ENCODE peak calls at places on chromosomes 3 and 15, in nine cellular contexts. One of them, this sample, is unnamed.

GRCh38 chr3:122691195-122691594 is 10.6 kb downstream of the PARP14 start:
- DNase-seq in dorsolateral prefrontal cortex: no peak
- DNase-seq in heart left ventricle: no peak
- DNase-seq in heart right ventricle: no peak
- DNase-seq in A673: no peak
- DNase-seq in HL-60: no peak
- DNase-seq in neural progenitor cell: no peak
- DNase-seq in PC-9: no peak
- DNase-seq in uterus: no peak
- DNase-seq in this sample: peak

GRCh38 chr3:113000691-113001090 is 9.9 kb downstream of the GTPBP8 start:
- DNase-seq in dorsolateral prefrontal cortex: no peak
- DNase-seq in heart left ventricle: no peak
- DNase-seq in heart right ventricle: no peak
- DNase-seq in A673: no peak
- DNase-seq in HL-60: no peak
- DNase-seq in neural progenitor cell: no peak
- DNase-seq in PC-9: no peak
- DNase-seq in uterus: no peak
- DNase-seq in this sample: no peak

GRCh38 chr15:81492303-81492702 is 118.3 kb upstream of the TMC3 start:
- DNase-seq in dorsolateral prefrontal cortex: no peak
- DNase-seq in heart left ventricle: no peak
- DNase-seq in heart right ventricle: no peak
- DNase-seq in A673: no peak
- DNase-seq in HL-60: no peak
- DNase-seq in neural progenitor cell: no peak
- DNase-seq in PC-9: no peak
- DNase-seq in uterus: no peak
- DNase-seq in this sample: peak

GRCh38 chr3:53713626-53714025 is 132.6 kb downstream of the CHDH start:
- DNase-seq in dorsolateral prefrontal cortex: no peak
- DNase-seq in heart left ventricle: no peak
- DNase-seq in heart right ventricle: no peak
- DNase-seq in A673: no peak
- DNase-seq in HL-60: no peak
- DNase-seq in neural progenitor cell: no peak
- DNase-seq in PC-9: no peak
- DNase-seq in uterus: no peak
- DNase-seq in this sample: no peak

GRCh38 chr3:151314593-151314992 is 2.0 kb downstream of the GPR87 start:
- DNase-seq in dorsolateral prefrontal cortex: no peak
- DNase-seq in heart left ventricle: no peak
- DNase-seq in heart right ventricle: no peak
- DNase-seq in A673: no peak
- DNase-seq in HL-60: no peak
- DNase-seq in neural progenitor cell: no peak
- DNase-seq in PC-9: no peak
- DNase-seq in uterus: no peak
- DNase-seq in this sample: no peak

GRCh38 chr15:78859971-78860733 is 12.5 kb upstream of the MORF4L1 start:
- DNase-seq in dorsolateral prefrontal cortex: peak
- DNase-seq in heart left ventricle: peak
- DNase-seq in heart right ventricle: peak
- DNase-seq in A673: peak
- DNase-seq in HL-60: peak
- DNase-seq in neural progenitor cell: peak
- DNase-seq in PC-9: peak
- DNase-seq in uterus: peak
- DNase-seq in this sample: peak

GRCh38 chr15:63603516-63603915 is 6.3 kb downstream of the FBXL22 start:
- DNase-seq in dorsolateral prefrontal cortex: peak
- DNase-seq in heart left ventricle: no peak
- DNase-seq in heart right ventricle: no peak
- DNase-seq in A673: no peak
- DNase-seq in HL-60: no peak
- DNase-seq in neural progenitor cell: peak
- DNase-seq in PC-9: no peak
- DNase-seq in uterus: no peak
- DNase-seq in this sample: no peak

GRCh38 chr15:73321496-73322344 is 47.0 kb downstream of the HCN4 start:
- DNase-seq in dorsolateral prefrontal cortex: peak
- DNase-seq in heart left ventricle: no peak
- DNase-seq in heart right ventricle: no peak
- DNase-seq in A673: no peak
- DNase-seq in HL-60: no peak
- DNase-seq in neural progenitor cell: peak
- DNase-seq in PC-9: no peak
- DNase-seq in uterus: no peak
- DNase-seq in this sample: no peak

GRCh38 chr3:112598731-112599130 is 36.9 kb downstream of the SLC35A5 start:
- DNase-seq in dorsolateral prefrontal cortex: no peak
- DNase-seq in heart left ventricle: no peak
- DNase-seq in heart right ventricle: no peak
- DNase-seq in A673: no peak
- DNase-seq in HL-60: no peak
- DNase-seq in neural progenitor cell: no peak
- DNase-seq in PC-9: no peak
- DNase-seq in uterus: no peak
- DNase-seq in this sample: no peak

GRCh38 chr15:69897471-69898237 is 200.1 kb downstream of the TLE3 start:
- DNase-seq in dorsolateral prefrontal cortex: no peak
- DNase-seq in heart left ventricle: no peak
- DNase-seq in heart right ventricle: no peak
- DNase-seq in A673: no peak
- DNase-seq in HL-60: no peak
- DNase-seq in neural progenitor cell: no peak
- DNase-seq in PC-9: no peak
- DNase-seq in uterus: no peak
- DNase-seq in this sample: no peak

GRCh38 chr3:133663569-133664313 is 2.0 kb upstream of the TOPBP1 start:
- DNase-seq in dorsolateral prefrontal cortex: no peak
- DNase-seq in heart left ventricle: no peak
- DNase-seq in heart right ventricle: no peak
- DNase-seq in A673: peak
- DNase-seq in HL-60: peak
- DNase-seq in neural progenitor cell: peak
- DNase-seq in PC-9: peak
- DNase-seq in uterus: no peak
- DNase-seq in this sample: peak

GRCh38 chr3:168063122-168063521 is 32.6 kb downstream of the GOLIM4 start:
- DNase-seq in dorsolateral prefrontal cortex: no peak
- DNase-seq in heart left ventricle: no peak
- DNase-seq in heart right ventricle: no peak
- DNase-seq in A673: no peak
- DNase-seq in HL-60: no peak
- DNase-seq in neural progenitor cell: no peak
- DNase-seq in PC-9: no peak
- DNase-seq in uterus: no peak
- DNase-seq in this sample: no peak

GRCh38 chr3:189622629-189623028 is 8.6 kb upstream of the TP63 start:
- DNase-seq in dorsolateral prefrontal cortex: no peak
- DNase-seq in heart left ventricle: no peak
- DNase-seq in heart right ventricle: no peak
- DNase-seq in A673: no peak
- DNase-seq in HL-60: peak
- DNase-seq in neural progenitor cell: no peak
- DNase-seq in PC-9: no peak
- DNase-seq in uterus: no peak
- DNase-seq in this sample: no peak

GRCh38 chr3:129305592-129306091 is 27.0 kb downstream of the HMCES start:
- DNase-seq in dorsolateral prefrontal cortex: no peak
- DNase-seq in heart left ventricle: peak
- DNase-seq in heart right ventricle: peak
- DNase-seq in A673: peak
- DNase-seq in HL-60: peak
- DNase-seq in neural progenitor cell: peak
- DNase-seq in PC-9: no peak
- DNase-seq in uterus: peak
- DNase-seq in this sample: peak

GRCh38 chr3:72150634-72151412 is 365.9 kb upstream of the PROK2 start:
- DNase-seq in dorsolateral prefrontal cortex: no peak
- DNase-seq in heart left ventricle: no peak
- DNase-seq in heart right ventricle: no peak
- DNase-seq in A673: no peak
- DNase-seq in HL-60: no peak
- DNase-seq in neural progenitor cell: no peak
- DNase-seq in PC-9: no peak
- DNase-seq in uterus: no peak
- DNase-seq in this sample: no peak

GRCh38 chr15:77578641-77579372 is 53.9 kb downstream of the LINGO1 start:
- DNase-seq in dorsolateral prefrontal cortex: no peak
- DNase-seq in heart left ventricle: no peak
- DNase-seq in heart right ventricle: no peak
- DNase-seq in A673: no peak
- DNase-seq in HL-60: no peak
- DNase-seq in neural progenitor cell: no peak
- DNase-seq in PC-9: no peak
- DNase-seq in uterus: no peak
- DNase-seq in this sample: no peak

GRCh38 chr3:149736180-149737100 is 15.8 kb downstream of the COMMD2 start:
- DNase-seq in dorsolateral prefrontal cortex: no peak
- DNase-seq in heart left ventricle: no peak
- DNase-seq in heart right ventricle: no peak
- DNase-seq in A673: no peak
- DNase-seq in HL-60: no peak
- DNase-seq in neural progenitor cell: no peak
- DNase-seq in PC-9: peak
- DNase-seq in uterus: no peak
- DNase-seq in this sample: peak

GRCh38 chr3:155270485-155271342 is 22.8 kb downstream of the STRIT1 start:
- DNase-seq in dorsolateral prefrontal cortex: no peak
- DNase-seq in heart left ventricle: no peak
- DNase-seq in heart right ventricle: no peak
- DNase-seq in A673: no peak
- DNase-seq in HL-60: no peak
- DNase-seq in neural progenitor cell: no peak
- DNase-seq in PC-9: peak
- DNase-seq in uterus: no peak
- DNase-seq in this sample: peak
- H3K4me3 ChIP-seq in dorsolateral prefrontal cortex: no peak
- H3K4me3 ChIP-seq in heart left ventricle: no peak
- H3K4me3 ChIP-seq in heart right ventricle: no peak
- H3K4me3 ChIP-seq in A673: no peak
- H3K4me3 ChIP-seq in HL-60: no peak
- H3K4me3 ChIP-seq in neural progenitor cell: no peak
- H3K4me3 ChIP-seq in PC-9: peak
- H3K4me3 ChIP-seq in uterus: no peak
- H3K4me3 ChIP-seq in this sample: no peak

DNA sequence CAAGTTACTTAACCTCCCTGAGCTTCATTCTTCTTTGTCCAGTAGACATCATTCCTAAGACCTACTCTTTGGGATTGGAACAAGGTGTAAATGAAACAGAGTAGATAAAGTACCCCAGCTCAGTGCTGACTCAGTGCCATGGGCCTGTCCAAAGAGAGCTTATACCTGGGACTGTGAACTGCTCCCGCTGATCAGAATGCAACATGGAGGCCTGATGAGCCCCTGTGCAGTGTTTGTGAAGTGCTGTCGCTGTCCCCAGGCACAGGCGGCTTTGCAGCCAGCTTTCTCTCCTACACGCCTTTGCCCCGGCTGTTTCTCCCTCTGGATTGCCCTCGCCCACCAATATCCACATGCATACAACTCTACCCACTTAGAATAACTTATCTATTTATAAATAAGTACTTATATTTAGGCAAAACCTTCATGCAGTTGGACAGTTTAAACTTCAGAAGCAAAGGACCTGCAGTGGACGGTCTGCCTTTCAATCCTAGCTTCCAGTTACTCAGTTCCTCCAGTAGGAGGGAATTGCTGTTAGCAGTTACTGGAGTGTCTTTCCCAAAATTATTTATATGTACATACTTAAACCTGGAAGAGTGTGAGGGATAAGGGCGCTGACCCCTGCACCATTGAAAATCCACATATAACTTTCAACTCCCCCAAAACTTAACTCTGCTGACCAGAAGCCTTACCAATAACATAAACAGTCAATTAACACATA is 80.0 kb downstream of the CORO2B start:
- DNase-seq in dorsolateral prefrontal cortex: peak
- DNase-seq in heart left ventricle: no peak
- DNase-seq in heart right ventricle: no peak
- DNase-seq in A673: no peak
- DNase-seq in HL-60: no peak
- DNase-seq in neural progenitor cell: no peak
- DNase-seq in PC-9: no peak
- DNase-seq in uterus: no peak
- DNase-seq in this sample: no peak
- TF ChIP-seq CTCF in dorsolateral prefrontal cortex: no peak
- TF ChIP-seq CTCF in heart left ventricle: no peak
- TF ChIP-seq CTCF in heart right ventricle: peak
- TF ChIP-seq CTCF in A673: no peak
- TF ChIP-seq CTCF in HL-60: no peak
- TF ChIP-seq CTCF in neural progenitor cell: peak
- TF ChIP-seq CTCF in PC-9: no peak
- TF ChIP-seq CTCF in uterus: no peak
- TF ChIP-seq CTCF in this sample: no peak

GRCh38 chr3:138608322-138609214 is at the start of gene FAIM:
- DNase-seq in dorsolateral prefrontal cortex: peak
- DNase-seq in heart left ventricle: peak
- DNase-seq in heart right ventricle: peak
- DNase-seq in A673: peak
- DNase-seq in HL-60: no peak
- DNase-seq in neural progenitor cell: peak
- DNase-seq in PC-9: peak
- DNase-seq in uterus: peak
- DNase-seq in this sample: peak

GRCh38 chr3:138615462-138615861 is 6.9 kb downstream of the FAIM start:
- DNase-seq in dorsolateral prefrontal cortex: no peak
- DNase-seq in heart left ventricle: no peak
- DNase-seq in heart right ventricle: no peak
- DNase-seq in A673: no peak
- DNase-seq in HL-60: no peak
- DNase-seq in neural progenitor cell: no peak
- DNase-seq in PC-9: no peak
- DNase-seq in uterus: no peak
- DNase-seq in this sample: no peak

DNA sequence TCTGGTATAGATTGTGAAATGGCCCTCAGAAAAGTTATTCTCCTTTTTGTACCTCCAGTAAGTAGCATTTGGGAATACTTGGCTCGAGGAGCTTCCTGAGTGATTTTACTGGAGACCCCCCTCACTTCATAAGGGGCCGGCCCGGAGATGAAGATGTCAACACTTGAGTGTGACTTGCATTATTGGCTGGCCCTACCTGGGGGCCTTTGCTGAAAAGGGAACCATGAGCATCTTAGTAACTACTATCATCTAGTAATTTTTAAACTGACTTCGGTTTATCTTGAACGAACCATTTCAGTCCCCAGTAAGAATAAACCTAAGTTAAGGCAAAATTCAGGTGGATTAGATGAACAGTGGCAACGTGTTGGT is 1.3 kb downstream of the FAIM start:
- DNase-seq in dorsolateral prefrontal cortex: no peak
- DNase-seq in heart left ventricle: no peak
- DNase-seq in heart right ventricle: no peak
- DNase-seq in A673: no peak
- DNase-seq in HL-60: no peak
- DNase-seq in neural progenitor cell: no peak
- DNase-seq in PC-9: no peak
- DNase-seq in uterus: no peak
- DNase-seq in this sample: no peak
- H3K4me3 ChIP-seq in dorsolateral prefrontal cortex: peak
- H3K4me3 ChIP-seq in heart left ventricle: peak
- H3K4me3 ChIP-seq in heart right ventricle: peak
- H3K4me3 ChIP-seq in A673: peak
- H3K4me3 ChIP-seq in HL-60: no peak
- H3K4me3 ChIP-seq in neural progenitor cell: peak
- H3K4me3 ChIP-seq in PC-9: peak
- H3K4me3 ChIP-seq in uterus: peak
- H3K4me3 ChIP-seq in this sample: no peak

GRCh38 chr3:160841455-160841854 is 85.4 kb downstream of the PPM1L start:
- DNase-seq in dorsolateral prefrontal cortex: no peak
- DNase-seq in heart left ventricle: no peak
- DNase-seq in heart right ventricle: no peak
- DNase-seq in A673: no peak
- DNase-seq in HL-60: no peak
- DNase-seq in neural progenitor cell: no peak
- DNase-seq in PC-9: no peak
- DNase-seq in uterus: no peak
- DNase-seq in this sample: no peak
- TF ChIP-seq CTCF in dorsolateral prefrontal cortex: peak
- TF ChIP-seq CTCF in heart left ventricle: no peak
- TF ChIP-seq CTCF in heart right ventricle: peak
- TF ChIP-seq CTCF in A673: no peak
- TF ChIP-seq CTCF in HL-60: no peak
- TF ChIP-seq CTCF in neural progenitor cell: no peak
- TF ChIP-seq CTCF in PC-9: no peak
- TF ChIP-seq CTCF in uterus: no peak
- TF ChIP-seq CTCF in this sample: no peak

This sample was measured in epithelial cell of esophagus.